ENCODE peak calls at places on chromosomes 1 and 21, in ten cellular contexts. F, I, A, K, Q, U, O, H, T and D are unnamed samples.

GRCh38 chr21:42174173-42174572 is 44.8 kb upstream of the ABCG1 start:
- DNase-seq in I (no peak), H (no peak), F (no peak), T (no peak), A (no peak), K (no peak), O (no peak), U (peak; percentile 52), Q (no peak), D (peak; percentile 23)

GRCh38 chr1:41713141-41713540 is 205.6 kb downstream of the HIVEP3 start:
- DNase-seq in T (no peak), U (no peak), F (no peak), I (no peak), A (no peak), K (no peak), O (no peak), H (no peak), Q (no peak), D (no peak)

GRCh38 chr1:171366099-171366498 is 52.1 kb downstream of the FMO4 start:
- DNase-seq in O (no peak), Q (no peak), T (no peak), H (no peak), F (no peak), K (no peak), I (peak; percentile 87), A (no peak), U (no peak), D (no peak)

GRCh38 chr1:183209533-183210158 is 23.6 kb downstream of the LAMC2 start:
- DNase-seq in F (no peak), K (no peak), O (peak; percentile 42), U (no peak), I (no peak), A (peak; percentile 78), H (no peak), T (peak; percentile 26), Q (peak; percentile 80), D (no peak)

GRCh38 chr1:168918860-168919741 is 187.4 kb upstream of the ATP1B1 start:
- DNase-seq in A (no peak), K (no peak), I (no peak), Q (peak; percentile 46), O (no peak), U (no peak), F (no peak), H (no peak), T (peak; percentile 27), D (no peak)

GRCh38 chr1:41639332-41639936 is 155.0 kb upstream of the EDN2 start:
- DNase-seq in F (no peak), U (no peak), A (no peak), I (no peak), H (no peak), Q (peak; percentile 21), O (no peak), K (no peak), T (no peak), D (no peak)

GRCh38 chr1:63792152-63792551 is 18.3 kb downstream of the ROR1 start:
- DNase-seq in A (no peak), Q (no peak), U (no peak), K (no peak), O (no peak), F (no peak), H (no peak), I (no peak), T (no peak), D (no peak)

GRCh38 chr1:13808729-13809131 is 108.7 kb downstream of the PRDM2 start:
- DNase-seq in T (no peak), F (peak; percentile 33), I (no peak), H (peak; percentile 86), Q (no peak), O (no peak), A (no peak), U (no peak), K (no peak), D (no peak)

GRCh38 chr1:170126691-170127090 is 19.1 kb upstream of the NTMT2 start:
- DNase-seq in O (peak; percentile 49), K (no peak), U (no peak), H (no peak), Q (no peak), I (no peak), A (peak; percentile 80), T (no peak), F (no peak), D (no peak)

GRCh38 chr1:198901280-198901679 is 262.4 kb downstream of the PTPRC start:
- DNase-seq in Q (no peak), T (no peak), K (no peak), U (no peak), F (no peak), H (no peak), I (no peak), O (no peak), A (no peak), D (no peak)

GRCh38 chr1:1959840-1960479 is 40.9 kb upstream of the TMEM52 start:
- DNase-seq in Q (peak; percentile 60), F (peak; percentile 48), H (peak; percentile 80), K (peak; percentile 78), I (peak; percentile 58), U (peak; percentile 86), T (peak; percentile 90), O (no peak), A (peak; percentile 38), D (peak; percentile 67)

GRCh38 chr1:82880506-82880905 is 1079.8 kb downstream of the ADGRL2 start:
- DNase-seq in U (no peak), Q (no peak), K (no peak), A (no peak), F (no peak), O (no peak), H (no peak), I (no peak), T (no peak), D (no peak)

GRCh38 chr1:40980453-40981121 is 1.1 kb downstream of the CTPS1 start:
- DNase-seq in U (peak; percentile 31), O (no peak), Q (peak; percentile 48), H (no peak), F (no peak), K (peak; percentile 78), T (peak; percentile 39), I (no peak), A (no peak), D (no peak)

GRCh38 chr1:151132676-151133338 is 13.6 kb downstream of the SEMA6C start:
- DNase-seq in I (no peak), O (no peak), K (no peak), T (no peak), Q (no peak), H (no peak), U (peak; percentile 46), F (no peak), A (no peak), D (no peak)

GRCh38 chr21:29656504-29657227 is 283.1 kb downstream of the GRIK1 start:
- DNase-seq in A (peak; percentile 78), F (no peak), K (no peak), U (no peak), T (no peak), O (no peak), H (no peak), I (peak; percentile 81), Q (peak; percentile 97), D (no peak)

GRCh38 chr1:28437924-28438699 is 67.7 kb upstream of the RCC1 start:
- DNase-seq in K (no peak), A (peak; percentile 95), O (peak; percentile 61), H (peak; percentile 89), T (peak; percentile 81), I (peak; percentile 75), F (peak; percentile 40), Q (peak; percentile 91), U (no peak), D (peak; percentile 84)

GRCh38 chr1:216533786-216534185 is 110.5 kb upstream of the USH2A start:
- DNase-seq in H (no peak), F (no peak), T (no peak), U (no peak), O (no peak), Q (no peak), K (no peak), I (no peak), A (no peak), D (no peak)

GRCh38 chr1:25042331-25042730 is 112.3 kb upstream of the RUNX3 start:
- DNase-seq in I (no peak), T (no peak), U (no peak), K (no peak), F (no peak), A (no peak), Q (no peak), H (peak; percentile 10), O (no peak), D (no peak)

GRCh38 chr1:29679828-29680558 is 443.7 kb downstream of the PTPRU start:
- DNase-seq in U (no peak), K (no peak), Q (no peak), I (no peak), O (no peak), A (no peak), F (no peak), T (no peak), H (no peak), D (peak; percentile 43)

GRCh38 chr1:10113501-10113900 is 80.7 kb downstream of the UBE4B start:
- DNase-seq in I (no peak), T (no peak), A (no peak), U (no peak), K (no peak), O (no peak), H (no peak), Q (no peak), F (no peak), D (no peak)

GRCh38 chr1:27149084-27149483 is 5.8 kb downstream of the SLC9A1 start:
- DNase-seq in A (no peak), T (no peak), O (no peak), I (no peak), U (no peak), F (no peak), K (no peak), H (no peak), Q (no peak), D (no peak)

GRCh38 chr1:212118167-212118871 is 82.8 kb downstream of the DTL start:
- DNase-seq in I (no peak), H (no peak), Q (no peak), A (peak; percentile 44), F (no peak), K (no peak), T (no peak), U (no peak), O (no peak), D (no peak)

GRCh38 chr1:54229281-54229891 is 29.4 kb downstream of the MRPL37 start:
- DNase-seq in I (no peak), T (peak; percentile 30), A (peak; percentile 38), U (no peak), F (no peak), O (no peak), K (no peak), Q (no peak), H (no peak), D (no peak)

GRCh38 chr1:26367441-26367840 is 5.1 kb downstream of the ZNF683 start:
- DNase-seq in K (no peak), H (no peak), I (no peak), F (no peak), O (no peak), A (no peak), T (no peak), Q (no peak), U (no peak), D (no peak)

GRCh38 chr1:111222308-111223125 is 5.0 kb upstream of the CHI3L2 start:
- DNase-seq in H (peak; percentile 73), I (peak; percentile 38), K (peak; percentile 84), T (peak; percentile 83), Q (peak; percentile 51), O (peak; percentile 17), U (peak; percentile 92), F (peak; percentile 46), A (no peak), D (peak; percentile 76)

GRCh38 chr1:28540651-28541050 is 12.2 kb upstream of the TRNAU1AP start:
- DNase-seq in I (no peak), F (no peak), Q (no peak), U (no peak), H (no peak), A (no peak), O (no peak), K (no peak), T (no peak), D (no peak)